ENCODE peak calls at places on chromosomes 6 and 20, in five cellular contexts. L, J, W, D and F are unnamed samples.

GRCh38 chr6:117232191-117232590 is 33.2 kb upstream of the VGLL2 start:
- DNase-seq in L (no peak), J (no peak), W (no peak), D (no peak), F (no peak)

GRCh38 chr20:6767536-6768227 is at the start of gene BMP2:
- DNase-seq in L (peak; percentile 38), J (no peak), W (no peak), D (no peak), F (peak; percentile 82)

GRCh38 chr20:57498425-57499400 is 26.2 kb downstream of the CTCFL start:
- DNase-seq in L (no peak), J (no peak), W (no peak), D (no peak), F (peak; percentile 60)

GRCh38 chr6:41073968-41074691 is 1.4 kb downstream of the NFYA start:
- DNase-seq in L (no peak), J (no peak), W (no peak), D (no peak), F (no peak)

GRCh38 chr20:23456416-23456815 is 3.7 kb upstream of the CST11 start:
- DNase-seq in L (no peak), J (no peak), W (no peak), D (no peak), F (no peak)

GRCh38 chr20:13119583-13119982 is 101.5 kb upstream of the ISM1 start:
- DNase-seq in L (peak; percentile 39), J (peak; percentile 15), W (no peak), D (no peak), F (peak; percentile 51)

GRCh38 chr6:90123796-90124195 is 172.8 kb downstream of the BACH2 start:
- DNase-seq in L (peak; percentile 14), J (no peak), W (no peak), D (no peak), F (no peak)

GRCh38 chr20:57480444-57481152 is 44.3 kb downstream of the CTCFL start:
- DNase-seq in L (no peak), J (no peak), W (no peak), D (peak; percentile 83), F (no peak)

GRCh38 chr20:23541330-23541729 is 27.0 kb downstream of the CST9L start:
- DNase-seq in L (no peak), J (no peak), W (no peak), D (no peak), F (no peak)

GRCh38 chr6:134168580-134169223 is 116.3 kb upstream of the SLC2A12 start:
- DNase-seq in L (no peak), J (no peak), W (no peak), D (no peak), F (no peak)

GRCh38 chr6:20237677-20238460 is 25.6 kb upstream of the MBOAT1 start:
- DNase-seq in L (no peak), J (no peak), W (no peak), D (no peak), F (no peak)

GRCh38 chr6:43287717-43288679 is 10.1 kb upstream of the SLC22A7 start:
- DNase-seq in L (no peak), J (no peak), W (no peak), D (no peak), F (no peak)

GRCh38 chr20:12237772-12238171 is 320.1 kb downstream of the BTBD3 start:
- DNase-seq in L (no peak), J (no peak), W (no peak), D (no peak), F (no peak)

GRCh38 chr20:48467622-48468021 is 360.2 kb downstream of the PREX1 start:
- DNase-seq in L (peak; percentile 54), J (no peak), W (peak; percentile 8), D (no peak), F (no peak)

GRCh38 chr6:20575125-20575524 is 40.9 kb downstream of the CDKAL1 start:
- DNase-seq in L (peak; percentile 75), J (no peak), W (no peak), D (no peak), F (peak; percentile 58)

GRCh38 chr6:129744201-129744879 is 34.4 kb upstream of the ARHGAP18 start:
- DNase-seq in L (no peak), J (no peak), W (no peak), D (no peak), F (no peak)
- TF ChIP-seq GABPA in L (no peak), J (no peak), W (no peak), D (no peak), F (no peak)

DNA sequence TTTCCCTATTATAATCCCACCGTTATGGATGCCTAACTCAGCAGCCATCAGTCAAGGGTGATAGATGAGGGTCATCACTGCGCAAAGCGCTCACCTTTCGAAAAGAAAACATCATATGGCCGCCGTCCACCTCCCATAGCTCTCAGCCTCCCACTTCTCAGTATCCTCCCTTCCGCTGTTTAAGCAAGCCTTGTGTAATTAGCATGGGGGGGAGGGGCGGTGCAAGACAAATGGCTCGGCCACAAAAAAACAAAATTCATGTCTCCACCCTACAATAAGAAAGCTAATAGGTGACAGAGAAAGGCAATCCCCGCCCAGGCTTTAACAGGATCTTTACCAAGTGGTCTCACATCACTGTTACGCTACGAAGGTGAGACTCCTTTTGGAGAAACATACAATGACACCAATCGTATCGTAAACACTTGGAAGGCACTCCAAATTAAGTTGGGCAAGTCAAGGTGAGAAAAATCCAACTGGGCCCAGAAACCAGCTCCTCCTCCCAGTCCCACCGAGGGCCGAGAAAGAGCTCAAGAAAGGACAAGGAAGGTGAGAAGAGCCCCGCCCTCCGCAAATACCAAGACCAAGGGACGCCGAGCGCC is 645 bp downstream of the DDX39B start:
- DNase-seq in L (peak; percentile 59), J (no peak), W (no peak), D (no peak), F (peak; percentile 52)
- TF ChIP-seq GABPA in L (no peak), J (no peak), W (no peak), D (no peak), F (no peak)

GRCh38 chr6:108873971-108874370 is 25.7 kb downstream of the ARMC2 start:
- DNase-seq in L (no peak), J (no peak), W (no peak), D (no peak), F (no peak)
- TF ChIP-seq GABPA in L (no peak), J (no peak), W (no peak), D (no peak), F (no peak)

GRCh38 chr20:10077081-10077471 is 42.3 kb downstream of the ANKEF1 start:
- DNase-seq in L (peak; percentile 8), J (no peak), W (no peak), D (no peak), F (no peak)
- TF ChIP-seq GABPA in L (no peak), J (no peak), W (no peak), D (no peak), F (no peak)

DNA sequence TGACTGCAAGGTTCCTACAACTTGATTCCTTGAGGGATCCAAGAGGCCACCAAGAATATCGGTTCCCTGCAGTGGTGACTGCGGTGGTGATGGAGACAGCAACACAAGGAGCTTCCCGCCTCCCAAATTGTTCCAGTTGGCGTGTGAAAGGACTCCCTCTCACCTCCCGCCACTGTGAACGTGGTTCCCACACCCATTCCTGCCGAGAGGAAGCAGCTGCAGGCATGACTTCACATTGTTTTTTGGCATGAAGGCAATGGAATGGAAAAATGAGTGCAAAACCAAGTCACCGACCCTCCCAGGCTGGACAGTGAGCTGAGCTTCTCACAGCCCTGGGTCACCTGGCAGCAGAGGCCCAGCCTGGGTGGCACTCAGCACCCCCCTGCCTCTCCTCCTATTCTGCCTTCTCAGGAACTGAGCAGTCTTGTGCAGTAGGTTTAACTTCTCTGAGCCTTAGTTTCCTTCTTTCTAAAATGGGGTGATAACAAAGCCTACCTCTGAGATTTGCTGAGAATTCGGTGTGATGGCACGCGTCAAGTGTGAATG is 75.0 kb downstream of the CNKSR3 start:
- DNase-seq in L (no peak), J (no peak), W (no peak), D (no peak), F (no peak)
- TF ChIP-seq GABPA in L (no peak), J (no peak), W (no peak), D (no peak), F (no peak)

GRCh38 chr20:367486-367887 is 13.1 kb upstream of the TRIB3 start:
- DNase-seq in L (no peak), J (no peak), W (no peak), D (no peak), F (no peak)
- TF ChIP-seq GABPA in L (no peak), J (no peak), W (no peak), D (no peak), F (no peak)

DNA sequence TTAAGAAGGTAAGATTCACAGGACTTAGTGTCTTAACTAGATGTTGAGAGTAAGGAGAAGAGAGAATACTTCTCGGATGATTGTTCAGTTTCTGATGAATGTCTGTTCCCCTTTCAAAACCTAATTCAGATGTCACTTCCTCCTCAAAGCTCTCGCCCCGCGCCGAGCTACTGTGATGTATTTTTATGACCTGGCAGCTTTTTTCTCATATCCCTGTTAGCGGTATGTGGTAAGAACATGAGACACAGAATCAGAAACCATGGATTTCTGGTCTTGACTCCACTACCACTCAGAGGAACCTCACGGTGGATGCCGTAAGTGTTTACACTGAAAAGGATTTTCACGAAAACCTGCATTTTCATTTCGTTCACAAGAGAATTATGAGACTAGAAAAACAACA is 48.4 kb downstream of the CEP43 start:
- DNase-seq in L (no peak), J (no peak), W (peak; percentile 47), D (peak; percentile 86), F (no peak)
- TF ChIP-seq GABPA in L (no peak), J (no peak), W (no peak), D (peak; percentile 61), F (no peak)